ENCODE peak calls at places on chromosomes 3 and 15, in seven cellular contexts. One of them, this sample, is unnamed.

GRCh38 chr15:57694264-57694663 is 12.2 kb upstream of the POLR2M start:
- DNase-seq in IMR-90: no peak
- DNase-seq in transverse colon: no peak
- DNase-seq in esophagus squamous epithelium: no peak
- DNase-seq in right lobe of liver: no peak
- DNase-seq in GM12891: no peak
- DNase-seq in esophagus muscularis mucosa: no peak
- DNase-seq in this sample: no peak

GRCh38 chr3:15919971-15920370 is 122.2 kb upstream of the ANKRD28 start:
- DNase-seq in right lobe of liver: no peak
- DNase-seq in IMR-90: no peak
- DNase-seq in esophagus squamous epithelium: no peak
- DNase-seq in transverse colon: no peak
- DNase-seq in GM12891: no peak
- DNase-seq in esophagus muscularis mucosa: peak; percentile 90
- DNase-seq in this sample: no peak

GRCh38 chr3:165378761-165379160 is 182.6 kb upstream of the SLITRK3 start:
- DNase-seq in esophagus muscularis mucosa: no peak
- DNase-seq in transverse colon: no peak
- DNase-seq in IMR-90: no peak
- DNase-seq in GM12891: no peak
- DNase-seq in right lobe of liver: no peak
- DNase-seq in esophagus squamous epithelium: no peak
- DNase-seq in this sample: no peak

GRCh38 chr3:63934041-63934440 is 21.9 kb upstream of the SCAANT1 start:
- DNase-seq in right lobe of liver: no peak
- DNase-seq in GM12891: no peak
- DNase-seq in esophagus muscularis mucosa: no peak
- DNase-seq in esophagus squamous epithelium: no peak
- DNase-seq in transverse colon: no peak
- DNase-seq in IMR-90: no peak
- DNase-seq in this sample: no peak

GRCh38 chr15:80749589-80749988 is 29.6 kb upstream of the CEMIP start:
- DNase-seq in transverse colon: no peak
- DNase-seq in esophagus muscularis mucosa: no peak
- DNase-seq in GM12891: no peak
- DNase-seq in esophagus squamous epithelium: no peak
- DNase-seq in right lobe of liver: no peak
- DNase-seq in IMR-90: peak; percentile 46
- DNase-seq in this sample: no peak

GRCh38 chr15:82986442-82986780 is 401 bp downstream of the RAMAC start:
- DNase-seq in IMR-90: peak; percentile 22
- DNase-seq in transverse colon: no peak
- DNase-seq in esophagus muscularis mucosa: no peak
- DNase-seq in right lobe of liver: no peak
- DNase-seq in esophagus squamous epithelium: no peak
- DNase-seq in GM12891: peak; percentile 45
- DNase-seq in this sample: no peak

GRCh38 chr3:58266577-58266976 is 29.0 kb downstream of the ABHD6 start:
- DNase-seq in GM12891: no peak
- DNase-seq in esophagus squamous epithelium: no peak
- DNase-seq in esophagus muscularis mucosa: no peak
- DNase-seq in right lobe of liver: no peak
- DNase-seq in transverse colon: no peak
- DNase-seq in IMR-90: no peak
- DNase-seq in this sample: no peak

GRCh38 chr3:172307143-172307560 is 141.1 kb downstream of the GHSR start:
- DNase-seq in GM12891: no peak
- DNase-seq in transverse colon: no peak
- DNase-seq in right lobe of liver: no peak
- DNase-seq in esophagus squamous epithelium: no peak
- DNase-seq in IMR-90: peak; percentile 70
- DNase-seq in esophagus muscularis mucosa: no peak
- DNase-seq in this sample: no peak

GRCh38 chr3:174633342-174633741 is 225.8 kb upstream of the NAALADL2 start:
- DNase-seq in esophagus squamous epithelium: no peak
- DNase-seq in GM12891: no peak
- DNase-seq in IMR-90: no peak
- DNase-seq in right lobe of liver: no peak
- DNase-seq in esophagus muscularis mucosa: no peak
- DNase-seq in transverse colon: no peak
- DNase-seq in this sample: no peak

GRCh38 chr3:172586447-172586846 is 63.2 kb upstream of the TNFSF10 start:
- DNase-seq in right lobe of liver: no peak
- DNase-seq in esophagus squamous epithelium: no peak
- DNase-seq in transverse colon: no peak
- DNase-seq in IMR-90: no peak
- DNase-seq in esophagus muscularis mucosa: no peak
- DNase-seq in GM12891: no peak
- DNase-seq in this sample: no peak

GRCh38 chr3:3802021-3802420 is 2.8 kb downstream of the LRRN1 start:
- DNase-seq in GM12891: no peak
- DNase-seq in transverse colon: no peak
- DNase-seq in esophagus squamous epithelium: no peak
- DNase-seq in IMR-90: no peak
- DNase-seq in esophagus muscularis mucosa: no peak
- DNase-seq in right lobe of liver: no peak
- DNase-seq in this sample: no peak

DNA sequence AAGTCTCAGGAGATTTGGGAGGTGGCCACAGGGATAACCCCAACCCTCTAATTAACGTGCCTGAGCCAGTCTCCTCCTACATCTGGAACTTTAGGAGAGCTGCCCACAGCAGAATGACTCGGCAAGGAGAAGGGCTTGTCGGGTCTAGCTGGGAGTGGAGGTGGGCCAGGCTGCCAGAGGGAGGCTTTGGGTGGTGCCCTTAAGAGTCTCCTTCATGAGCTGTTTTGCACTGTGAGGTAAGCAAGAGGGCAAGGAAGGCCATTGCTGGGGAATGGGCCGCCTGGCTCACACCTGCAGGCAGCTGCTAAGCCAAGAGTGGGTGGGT is 3.6 kb upstream of the TNK2 start:
- DNase-seq in esophagus squamous epithelium: no peak
- DNase-seq in esophagus muscularis mucosa: no peak
- DNase-seq in IMR-90: no peak
- DNase-seq in right lobe of liver: peak; percentile 27
- DNase-seq in transverse colon: no peak
- DNase-seq in GM12891: no peak
- DNase-seq in this sample: peak; percentile 89
- TF ChIP-seq POLR2A in esophagus squamous epithelium: peak; percentile 41
- TF ChIP-seq POLR2A in esophagus muscularis mucosa: no peak
- TF ChIP-seq POLR2A in IMR-90: no peak
- TF ChIP-seq POLR2A in right lobe of liver: no peak
- TF ChIP-seq POLR2A in transverse colon: no peak
- TF ChIP-seq POLR2A in GM12891: no peak
- TF ChIP-seq POLR2A in this sample: no peak

GRCh38 chr3:125150525-125151436 is 61.8 kb downstream of the SLC12A8 start:
- DNase-seq in GM12891: no peak
- DNase-seq in right lobe of liver: no peak
- DNase-seq in esophagus muscularis mucosa: no peak
- DNase-seq in transverse colon: peak; percentile 58
- DNase-seq in IMR-90: peak; percentile 27
- DNase-seq in esophagus squamous epithelium: no peak
- DNase-seq in this sample: no peak

GRCh38 chr3:125149462-125149861 is 63.1 kb downstream of the SLC12A8 start:
- DNase-seq in esophagus squamous epithelium: no peak
- DNase-seq in esophagus muscularis mucosa: no peak
- DNase-seq in IMR-90: no peak
- DNase-seq in right lobe of liver: no peak
- DNase-seq in transverse colon: no peak
- DNase-seq in GM12891: no peak
- DNase-seq in this sample: no peak

GRCh38 chr3:125147491-125147820 is 65.1 kb downstream of the SLC12A8 start:
- DNase-seq in transverse colon: no peak
- DNase-seq in GM12891: no peak
- DNase-seq in esophagus squamous epithelium: no peak
- DNase-seq in right lobe of liver: no peak
- DNase-seq in IMR-90: peak; percentile 40
- DNase-seq in esophagus muscularis mucosa: no peak
- DNase-seq in this sample: no peak

GRCh38 chr3:125148016-125148812 is 64.3 kb downstream of the SLC12A8 start:
- DNase-seq in right lobe of liver: no peak
- DNase-seq in transverse colon: no peak
- DNase-seq in esophagus muscularis mucosa: no peak
- DNase-seq in IMR-90: no peak
- DNase-seq in esophagus squamous epithelium: no peak
- DNase-seq in GM12891: no peak
- DNase-seq in this sample: no peak

DNA sequence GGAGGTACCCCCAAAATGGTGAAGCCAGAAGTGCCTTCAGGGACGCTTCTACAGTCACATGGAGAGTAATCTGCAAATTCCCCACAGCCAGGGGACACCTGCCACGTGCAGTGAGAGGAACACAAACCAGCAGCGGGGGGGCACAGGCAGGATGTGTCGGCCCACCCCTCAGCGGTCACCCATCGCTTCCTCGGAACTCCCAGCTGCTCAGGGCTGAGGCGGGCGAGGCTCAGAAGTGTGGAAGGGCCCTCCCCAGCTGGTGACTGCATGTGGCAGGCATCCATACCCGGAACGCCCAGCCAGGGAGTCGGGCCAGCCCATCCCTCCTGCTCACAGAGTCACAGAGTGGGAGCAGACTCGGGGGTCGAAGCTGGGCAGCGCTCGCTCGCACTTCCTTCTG is 63.7 kb downstream of the SLC12A8 start:
- DNase-seq in IMR-90: peak; percentile 33
- DNase-seq in right lobe of liver: no peak
- DNase-seq in esophagus muscularis mucosa: no peak
- DNase-seq in esophagus squamous epithelium: no peak
- DNase-seq in transverse colon: peak; percentile 41
- DNase-seq in GM12891: no peak
- DNase-seq in this sample: no peak
- TF ChIP-seq POLR2A in IMR-90: no peak
- TF ChIP-seq POLR2A in right lobe of liver: no peak
- TF ChIP-seq POLR2A in esophagus muscularis mucosa: no peak
- TF ChIP-seq POLR2A in esophagus squamous epithelium: no peak
- TF ChIP-seq POLR2A in transverse colon: no peak
- TF ChIP-seq POLR2A in GM12891: no peak
- TF ChIP-seq POLR2A in this sample: no peak

GRCh38 chr3:5202267-5202666 is 14.8 kb downstream of the EDEM1 start:
- DNase-seq in transverse colon: no peak
- DNase-seq in IMR-90: no peak
- DNase-seq in esophagus muscularis mucosa: no peak
- DNase-seq in esophagus squamous epithelium: no peak
- DNase-seq in right lobe of liver: no peak
- DNase-seq in GM12891: no peak
- DNase-seq in this sample: no peak

GRCh38 chr3:5201536-5201935 is 14.0 kb downstream of the EDEM1 start:
- DNase-seq in GM12891: no peak
- DNase-seq in transverse colon: no peak
- DNase-seq in esophagus muscularis mucosa: no peak
- DNase-seq in IMR-90: no peak
- DNase-seq in right lobe of liver: no peak
- DNase-seq in esophagus squamous epithelium: no peak
- DNase-seq in this sample: no peak

GRCh38 chr3:5210926-5211325 is 23.4 kb downstream of the EDEM1 start:
- DNase-seq in GM12891: no peak
- DNase-seq in esophagus muscularis mucosa: no peak
- DNase-seq in esophagus squamous epithelium: no peak
- DNase-seq in transverse colon: no peak
- DNase-seq in right lobe of liver: no peak
- DNase-seq in IMR-90: no peak
- DNase-seq in this sample: no peak

GRCh38 chr3:5205165-5205941 is 17.8 kb downstream of the EDEM1 start:
- DNase-seq in IMR-90: peak; percentile 85
- DNase-seq in right lobe of liver: no peak
- DNase-seq in esophagus squamous epithelium: no peak
- DNase-seq in transverse colon: no peak
- DNase-seq in esophagus muscularis mucosa: no peak
- DNase-seq in GM12891: no peak
- DNase-seq in this sample: no peak
- TF ChIP-seq POLR2A in IMR-90: no peak
- TF ChIP-seq POLR2A in right lobe of liver: no peak
- TF ChIP-seq POLR2A in esophagus squamous epithelium: no peak
- TF ChIP-seq POLR2A in transverse colon: no peak
- TF ChIP-seq POLR2A in esophagus muscularis mucosa: no peak
- TF ChIP-seq POLR2A in GM12891: no peak
- TF ChIP-seq POLR2A in this sample: no peak

DNA sequence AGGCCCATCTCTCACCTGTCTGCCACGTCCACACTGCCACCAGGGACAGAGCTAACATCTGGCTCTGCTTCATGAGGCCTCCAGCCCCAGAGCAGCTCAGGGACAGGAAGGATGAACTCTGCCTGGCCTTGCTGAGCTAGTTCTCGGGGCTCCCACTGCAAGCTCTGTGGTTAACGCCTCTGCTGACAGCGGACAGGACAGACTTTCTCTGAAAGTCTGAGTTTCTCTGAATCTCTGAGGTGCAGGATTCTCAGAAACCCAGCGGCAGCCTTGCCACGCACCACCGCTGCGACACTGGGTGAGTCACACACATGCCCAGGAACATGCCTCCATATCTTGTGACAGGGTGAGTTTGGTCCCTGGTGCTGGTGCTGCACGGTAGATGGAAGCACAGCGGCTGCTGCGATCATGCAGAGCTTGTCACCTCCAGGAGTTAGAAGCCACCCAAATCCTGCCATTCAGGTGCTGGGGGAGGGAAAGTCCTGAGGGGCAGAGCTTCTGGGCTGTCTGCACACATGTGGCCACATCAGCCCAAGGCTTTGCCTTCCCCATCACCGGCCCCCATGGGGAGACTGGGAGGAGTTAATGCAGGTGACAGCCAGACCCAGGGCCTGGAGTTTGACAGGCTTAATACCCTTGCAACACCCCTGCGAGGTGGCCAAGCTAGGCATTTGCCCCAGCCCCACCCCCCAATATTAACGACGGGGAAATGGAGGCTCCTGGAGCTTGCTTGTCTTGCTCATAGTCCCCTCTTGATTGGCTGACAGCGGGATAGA is 267.0 kb downstream of the PLCL2 start:
- DNase-seq in IMR-90: no peak
- DNase-seq in esophagus squamous epithelium: peak; percentile 1
- DNase-seq in GM12891: peak; percentile 64
- DNase-seq in right lobe of liver: no peak
- DNase-seq in transverse colon: peak; percentile 44
- DNase-seq in esophagus muscularis mucosa: no peak
- DNase-seq in this sample: no peak
- TF ChIP-seq POLR2A in IMR-90: no peak
- TF ChIP-seq POLR2A in esophagus squamous epithelium: no peak
- TF ChIP-seq POLR2A in GM12891: no peak
- TF ChIP-seq POLR2A in right lobe of liver: no peak
- TF ChIP-seq POLR2A in transverse colon: no peak
- TF ChIP-seq POLR2A in esophagus muscularis mucosa: no peak
- TF ChIP-seq POLR2A in this sample: no peak

This sample was measured in lower leg skin.